ENCODE peak calls at places on chromosomes 4 and X, in eight cellular contexts. R, K, L, I, T, F, O and V are unnamed samples.
A peak's percentile ranks its signal among the peaks of the same experiment; 100 is the strongest.

GRCh38 chrX:22246620-22247019 is 26.1 kb upstream of the CBLL2 start:
- DNase-seq in R (no peak), K (no peak), L (no peak), I (no peak), T (no peak), F (no peak), O (no peak), V (no peak)

GRCh38 chrX:25202827-25203226 is 187.1 kb upstream of the ARX start:
- DNase-seq in R (no peak), K (no peak), L (no peak), I (no peak), T (no peak), F (no peak), O (no peak), V (no peak)

GRCh38 chr4:136863756-136864155 is 668.5 kb downstream of the PCDH18 start:
- DNase-seq in R (no peak), K (no peak), L (no peak), I (peak; percentile 11), T (no peak), F (no peak), O (no peak), V (peak; percentile 20)

GRCh38 chr4:170139764-170140163 is 50.0 kb upstream of the AADAT start:
- DNase-seq in R (no peak), K (peak; percentile 56), L (no peak), I (peak; percentile 16), T (no peak), F (no peak), O (no peak), V (no peak)

GRCh38 chrX:133250184-133251080 is 32.3 kb upstream of the TFDP3 start:
- DNase-seq in R (no peak), K (no peak), L (no peak), I (no peak), T (no peak), F (no peak), O (no peak), V (no peak)

GRCh38 chr4:118268780-118269179 is 84.0 kb downstream of the PRSS12 start:
- DNase-seq in R (no peak), K (no peak), L (no peak), I (no peak), T (no peak), F (no peak), O (no peak), V (peak; percentile 5)

GRCh38 chrX:46953137-46953527 is 40.9 kb downstream of the JADE3 start:
- DNase-seq in R (no peak), K (no peak), L (no peak), I (no peak), T (no peak), F (no peak), O (peak; percentile 69), V (no peak)

GRCh38 chr4:104490096-104490769 is 4.5 kb downstream of the CXXC4 start:
- DNase-seq in R (no peak), K (no peak), L (no peak), I (no peak), T (no peak), F (no peak), O (peak; percentile 83), V (peak; percentile 56)

GRCh38 chr4:82900016-82900334 is 560 bp upstream of the THAP9 start:
- DNase-seq in R (no peak), K (no peak), L (no peak), I (no peak), T (no peak), F (no peak), O (peak; percentile 54), V (peak; percentile 65)

GRCh38 chr4:148795156-148795864 is 353.1 kb upstream of the NR3C2 start:
- DNase-seq in R (no peak), K (peak; percentile 19), L (peak; percentile 66), I (peak; percentile 83), T (no peak), F (no peak), O (no peak), V (no peak)

GRCh38 chr4:80237992-80238391 is 28.5 kb upstream of the FGF5 start:
- DNase-seq in R (no peak), K (peak; percentile 75), L (no peak), I (peak; percentile 93), T (no peak), F (no peak), O (no peak), V (no peak)

GRCh38 chrX:46777971-46778810 is 19.3 kb upstream of the SLC9A7 start:
- DNase-seq in R (no peak), K (peak; percentile 49), L (no peak), I (peak; percentile 61), T (no peak), F (no peak), O (peak; percentile 18), V (peak; percentile 3)

GRCh38 chr4:125187621-125188176 is 127.1 kb upstream of the FAT4 start:
- DNase-seq in R (no peak), K (peak; percentile 80), L (no peak), I (no peak), T (no peak), F (no peak), O (no peak), V (no peak)